ENCODE peak calls at places on chromosomes 7 and 10, in six cellular contexts. A is H1, C is GM12878, D is GM12892, X is HepG2, V is K562. T is an unnamed sample.
A peak's percentile ranks its signal among the peaks of the same experiment; 100 is the strongest.

GRCh38 chr10:129784891-129785290 is 179.2 kb downstream of the EBF3 start:
- DNase-seq in A (no peak), C (no peak), D (no peak), X (no peak), V (no peak), T (no peak)

GRCh38 chr10:75408911-75409885 is 7.6 kb upstream of the ZNF503 start:
- DNase-seq in A (no peak), C (no peak), D (peak; percentile 47), X (no peak), V (peak; percentile 74), T (peak; percentile 36)

GRCh38 chr10:79502561-79503309 is 9.6 kb upstream of the EIF5AL1 start:
- DNase-seq in A (peak; percentile 29), C (no peak), D (no peak), X (peak; percentile 26), V (peak; percentile 61), T (no peak)

GRCh38 chr10:17386616-17387075 is 67.7 kb downstream of the ST8SIA6 start:
- DNase-seq in A (no peak), C (no peak), D (no peak), X (no peak), V (peak; percentile 91), T (no peak)

GRCh38 chr10:83607959-83608745 is 531.2 kb upstream of the GHITM start:
- DNase-seq in A (no peak), C (no peak), D (no peak), X (no peak), V (no peak), T (no peak)

GRCh38 chr10:16890691-16891090 is 73.5 kb upstream of the RSU1 start:
- DNase-seq in A (no peak), C (no peak), D (no peak), X (no peak), V (no peak), T (no peak)

GRCh38 chr10:124534821-124535601 is 73.4 kb downstream of the LHPP start:
- DNase-seq in A (no peak), C (no peak), D (no peak), X (no peak), V (no peak), T (no peak)

GRCh38 chr7:32586291-32587221 is 91.3 kb downstream of the AVL9 start:
- DNase-seq in A (no peak), C (no peak), D (no peak), X (no peak), V (peak; percentile 47), T (no peak)

GRCh38 chr7:123615344-123615743 is 13.7 kb downstream of the ASB15 start:
- DNase-seq in A (no peak), C (no peak), D (no peak), X (peak; percentile 37), V (no peak), T (no peak)

GRCh38 chr10:87092356-87092860 is 2.2 kb downstream of the GLUD1 start:
- DNase-seq in A (no peak), C (no peak), D (no peak), X (no peak), V (no peak), T (no peak)

GRCh38 chr10:34906021-34906965 is 91.2 kb upstream of the PARD3 start:
- DNase-seq in A (no peak), C (no peak), D (no peak), X (peak; percentile 20), V (peak; percentile 16), T (no peak)

GRCh38 chr10:3935141-3935540 is 150.1 kb upstream of the KLF6 start:
- DNase-seq in A (no peak), C (peak; percentile 92), D (peak; percentile 73), X (no peak), V (no peak), T (peak; percentile 81)

GRCh38 chr10:28219241-28219640 is 83.6 kb downstream of the MPP7 start:
- DNase-seq in A (no peak), C (no peak), D (no peak), X (no peak), V (no peak), T (no peak)

GRCh38 chr10:17199351-17199804 is 2.1 kb downstream of the TRDMT1 start:
- DNase-seq in A (no peak), C (no peak), D (no peak), X (no peak), V (peak; percentile 61), T (no peak)

GRCh38 chr7:83806538-83806937 is 157.6 kb upstream of the SEMA3E start:
- DNase-seq in A (no peak), C (no peak), D (no peak), X (no peak), V (no peak), T (no peak)

GRCh38 chr7:130180571-130180971 is 24.6 kb downstream of the TMEM209 start:
- DNase-seq in A (no peak), C (no peak), D (no peak), X (no peak), V (no peak), T (no peak)

GRCh38 chr10:33666686-33667480 is 332.4 kb upstream of the NRP1 start:
- DNase-seq in A (no peak), C (no peak), D (no peak), X (no peak), V (no peak), T (no peak)

GRCh38 chr10:32328499-32328898 is 18.5 kb downstream of the EPC1 start:
- DNase-seq in A (no peak), C (no peak), D (no peak), X (no peak), V (no peak), T (no peak)

GRCh38 chr10:59847888-59848287 is 58.5 kb downstream of the CCDC6 start:
- DNase-seq in A (peak; percentile 23), C (no peak), D (no peak), X (no peak), V (no peak), T (no peak)

GRCh38 chr7:20352573-20353304 is 22.0 kb downstream of the ITGB8 start:
- DNase-seq in A (no peak), C (no peak), D (no peak), X (no peak), V (no peak), T (no peak)

GRCh38 chr10:67696029-67696428 is at the start of gene CTNNA3:
- DNase-seq in A (no peak), C (no peak), D (no peak), X (no peak), V (no peak), T (no peak)

GRCh38 chr7:29794959-29795629 is 11.2 kb upstream of the WIPF3 start:
- DNase-seq in A (no peak), C (no peak), D (no peak), X (no peak), V (no peak), T (no peak)

GRCh38 chr7:70693300-70693689 is 438.6 kb upstream of the GALNT17 start:
- DNase-seq in A (no peak), C (no peak), D (no peak), X (no peak), V (no peak), T (no peak)

GRCh38 chr10:2920638-2921037 is 146.7 kb upstream of the PFKP start:
- DNase-seq in A (no peak), C (no peak), D (no peak), X (no peak), V (no peak), T (no peak)

GRCh38 chr7:128006550-128007292 is 24.5 kb downstream of the LRRC4 start:
- DNase-seq in A (no peak), C (no peak), D (no peak), X (no peak), V (no peak), T (no peak)

GRCh38 chr10:68668231-68668630 is 52.8 kb upstream of the CCAR1 start:
- DNase-seq in A (no peak), C (no peak), D (no peak), X (no peak), V (no peak), T (no peak)

GRCh38 chr10:4048245-4048864 is 263.3 kb upstream of the KLF6 start:
- DNase-seq in A (no peak), C (no peak), D (no peak), X (no peak), V (no peak), T (no peak)

GRCh38 chr10:75552171-75552570 is 120.7 kb downstream of the LRMDA start:
- DNase-seq in A (no peak), C (no peak), D (no peak), X (no peak), V (no peak), T (no peak)

GRCh38 chr10:100531761-100532160 is 2.1 kb upstream of the NDUFB8 start:
- DNase-seq in A (no peak), C (peak; percentile 50), D (no peak), X (no peak), V (no peak), T (no peak)

GRCh38 chr10:95637140-95637539 is 19.4 kb downstream of the ALDH18A1 start:
- DNase-seq in A (no peak), C (no peak), D (no peak), X (no peak), V (no peak), T (no peak)

GRCh38 chr10:95637911-95638310 is 18.6 kb downstream of the ALDH18A1 start:
- DNase-seq in A (no peak), C (no peak), D (no peak), X (no peak), V (no peak), T (no peak)

GRCh38 chr10:95646160-95646559 is 10.4 kb downstream of the ALDH18A1 start:
- DNase-seq in A (no peak), C (no peak), D (no peak), X (peak; percentile 26), V (peak; percentile 45), T (no peak)

GRCh38 chr10:95644935-95645334 is 11.6 kb downstream of the ALDH18A1 start:
- DNase-seq in A (no peak), C (no peak), D (no peak), X (no peak), V (peak; percentile 70), T (no peak)

GRCh38 chr10:95640891-95641315 is 15.6 kb downstream of the ALDH18A1 start:
- DNase-seq in A (no peak), C (no peak), D (no peak), X (peak; percentile 89), V (no peak), T (no peak)
- TF ChIP-seq TAF1 in A (no peak), C (no peak), D (no peak), X (no peak), V (no peak), T (no peak)

GRCh38 chr10:43855667-43856210 is 207.1 kb upstream of the ZNF32 start:
- DNase-seq in A (no peak), C (no peak), D (no peak), X (no peak), V (no peak), T (no peak)
- TF ChIP-seq POLR2A in A (no peak), C (no peak), D (no peak), X (no peak), V (no peak), T (no peak)

DNA sequence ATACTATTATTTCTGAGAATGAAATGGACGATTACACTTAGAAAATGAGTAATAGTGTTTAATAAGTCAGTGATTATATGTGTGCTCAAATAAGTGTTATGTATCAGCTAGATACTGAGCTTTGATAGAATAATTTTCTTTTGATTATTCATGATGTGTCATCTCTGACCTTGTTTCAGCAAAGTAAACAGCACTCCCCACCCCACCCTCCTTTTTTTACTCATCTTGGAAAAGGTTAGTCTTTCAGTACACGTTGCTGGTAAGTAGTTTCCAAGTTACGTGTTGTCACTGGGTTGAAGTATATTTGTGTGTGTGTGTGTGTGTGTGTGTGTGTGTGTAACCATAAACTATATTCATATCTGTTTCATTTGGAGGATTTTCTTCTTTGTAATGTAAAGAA is 84.1 kb downstream of the GNAI1 start:
- DNase-seq in A (no peak), C (no peak), D (no peak), X (peak; percentile 40), V (no peak), T (no peak)
- TF ChIP-seq TAF1 in A (no peak), C (no peak), D (no peak), X (no peak), V (no peak), T (no peak)

GRCh38 chr7:148754912-148755311 is 56.2 kb downstream of the CUL1 start:
- DNase-seq in A (no peak), C (no peak), D (no peak), X (no peak), V (no peak), T (no peak)
- TF ChIP-seq POLR2A in A (no peak), C (no peak), D (no peak), X (no peak), V (no peak), T (no peak)

T was measured in GM12891.